ENCODE peak calls at places on chromosomes 16 and 17, in four cellular contexts. Y is GM04504; L is stimulated activated naive CD8-positive, alpha-beta T cell treated with anti-CD3 and anti-CD28 coated beads, Interleukin-15, Interleukin-2, amounts not matched to agents 100 U/mL and 50 U/mL, for 24 hours; S is stomach. U is an unnamed sample.

GRCh38 chr16:19907161-19907992 is 22.7 kb upstream of the GPRC5B start:
- DNase-seq in Y (peak), L (peak), S (peak), U (peak)

GRCh38 chr16:30551781-30552180 is 6.4 kb downstream of the ZNF764 start:
- DNase-seq in Y (no peak), L (peak), S (no peak), U (no peak)

GRCh38 chr17:38476549-38476948 is 48.3 kb downstream of the ARHGAP23 start:
- DNase-seq in Y (no peak), L (no peak), S (no peak), U (no peak)

GRCh38 chr17:61361084-61361483 is 38.6 kb upstream of the TBX2 start:
- DNase-seq in Y (peak), L (no peak), S (no peak), U (no peak)

GRCh38 chr17:47621293-47622178 is 28.2 kb upstream of the KPNB1 start:
- DNase-seq in Y (peak), L (no peak), S (no peak), U (peak)

GRCh38 chr16:30064746-30065111 is 831 bp upstream of the ALDOA start:
- DNase-seq in Y (no peak), L (no peak), S (no peak), U (no peak)

GRCh38 chr17:27303734-27304133 is 9.8 kb downstream of the WSB1 start:
- DNase-seq in Y (no peak), L (no peak), S (no peak), U (no peak)

GRCh38 chr17:42103221-42103954 is 5.1 kb upstream of the ZNF385C start:
- DNase-seq in Y (no peak), L (no peak), S (no peak), U (no peak)

GRCh38 chr17:57242148-57242547 is 14.2 kb upstream of the MSI2 start:
- DNase-seq in Y (no peak), L (no peak), S (no peak), U (peak)

GRCh38 chr17:76904116-76904515 is 35.9 kb downstream of the MGAT5B start:
- DNase-seq in Y (no peak), L (no peak), S (no peak), U (no peak)

GRCh38 chr17:65387322-65387721 is 174.1 kb downstream of the AXIN2 start:
- DNase-seq in Y (no peak), L (no peak), S (no peak), U (no peak)

GRCh38 chr16:85245307-85246172 is 133.3 kb upstream of the CIBAR2 start:
- DNase-seq in Y (peak), L (peak), S (peak), U (peak)

GRCh38 chr16:799948-800833 is at the start of gene GNG13:
- DNase-seq in Y (no peak), L (no peak), S (no peak), U (no peak)

U was measured in left ventricle myocardium superior.